ENCODE peak calls at places on chromosomes 4 and X, in eight cellular contexts. R is GM23338, O is HCT116, G is SK-N-SH, N is K562, H is HepG2, Z is GM12878, T is H1. S is an unnamed sample. For H3K79me2, the result is how much of the 10 kb centered on the place peaks cover.

GRCh38 chr4:91116861-91117260 is 989.7 kb downstream of the CCSER1 start:
- DNase-seq in R (peak), O (peak), G (peak), N (no peak), H (no peak), Z (no peak), T (no peak), S (peak)

GRCh38 chr4:10032625-10033024 is 11.3 kb upstream of the SLC2A9 start:
- DNase-seq in R (no peak), O (peak), G (no peak), N (no peak), H (peak), Z (no peak), T (no peak), S (no peak)

GRCh38 chrX:11629593-11630211 is 36.0 kb downstream of the ARHGAP6 start:
- DNase-seq in R (peak), O (no peak), G (no peak), N (no peak), H (no peak), Z (no peak), T (no peak), S (no peak)

GRCh38 chrX:155949098-155949497 is 48.4 kb upstream of the IL9R start:
- DNase-seq in R (no peak), O (no peak), G (no peak), N (no peak), H (no peak), Z (no peak), T (no peak), S (no peak)

GRCh38 chr4:57095956-57096355 is 14.2 kb downstream of the IGFBP7 start:
- DNase-seq in R (no peak), O (no peak), G (no peak), N (no peak), H (no peak), Z (no peak), T (no peak), S (no peak)

GRCh38 chrX:43655151-43655676 is 885 bp upstream of the MAOA start:
- DNase-seq in R (peak), O (no peak), G (peak), N (no peak), H (no peak), Z (no peak), T (no peak), S (peak)

GRCh38 chr4:94126669-94127068 is 81.0 kb upstream of the SMARCAD1 start:
- DNase-seq in R (peak), O (peak), G (peak), N (no peak), H (peak), Z (no peak), T (no peak), S (no peak)

GRCh38 chr4:73446336-73446938 is 10.4 kb downstream of the AFP start:
- DNase-seq in R (peak), O (peak), G (peak), N (peak), H (peak), Z (no peak), T (no peak), S (peak)

GRCh38 chr4:133938061-133938460 is 263.5 kb downstream of the PABPC4L start:
- DNase-seq in R (no peak), O (no peak), G (no peak), N (no peak), H (no peak), Z (no peak), T (no peak), S (no peak)

GRCh38 chrX:136250191-136251041 is 784 bp downstream of the MAP7D3 start:
- DNase-seq in R (peak), O (no peak), G (no peak), N (peak), H (no peak), Z (no peak), T (no peak), S (peak)

GRCh38 chrX:134186362-134187121 is 50.4 kb upstream of the CCDC160 start:
- DNase-seq in R (no peak), O (no peak), G (no peak), N (no peak), H (no peak), Z (peak), T (no peak), S (no peak)

GRCh38 chrX:137929951-137930350 is 364.0 kb downstream of the ZIC3 start:
- DNase-seq in R (no peak), O (no peak), G (no peak), N (no peak), H (no peak), Z (no peak), T (no peak), S (no peak)

GRCh38 chrX:39967348-39967747 is 130.4 kb downstream of the BCOR start:
- DNase-seq in R (no peak), O (no peak), G (no peak), N (no peak), H (no peak), Z (no peak), T (no peak), S (no peak)

GRCh38 chr4:165991325-165992180 is 118.5 kb downstream of the TLL1 start:
- DNase-seq in R (no peak), O (no peak), G (no peak), N (no peak), H (no peak), Z (no peak), T (no peak), S (no peak)

GRCh38 chrX:34437586-34437985 is 219.5 kb downstream of the TMEM47 start:
- DNase-seq in R (no peak), O (no peak), G (no peak), N (no peak), H (no peak), Z (no peak), T (no peak), S (no peak)

GRCh38 chrX:85004255-85004654 is 578 bp downstream of the APOOL start:
- DNase-seq in R (no peak), O (no peak), G (peak), N (no peak), H (no peak), Z (no peak), T (no peak), S (no peak)

GRCh38 chr4:177380730-177381287 is 61.4 kb downstream of the AGA start:
- DNase-seq in R (peak), O (no peak), G (peak), N (peak), H (peak), Z (no peak), T (peak), S (no peak)

GRCh38 chr4:120865985-120866384 is 56.5 kb downstream of the PRDM5 start:
- DNase-seq in R (peak), O (no peak), G (no peak), N (no peak), H (no peak), Z (no peak), T (no peak), S (no peak)

GRCh38 chrX:64975491-64975890 is 759 bp downstream of the ZC4H2 start:
- DNase-seq in R (peak), O (no peak), G (peak), N (no peak), H (peak), Z (no peak), T (no peak), S (peak)

GRCh38 chrX:141642979-141643378 is 53.5 kb downstream of the SPANXA2 start:
- DNase-seq in R (peak), O (no peak), G (no peak), N (no peak), H (no peak), Z (no peak), T (no peak), S (no peak)

GRCh38 chrX:65985922-65986588 is 53.8 kb downstream of the VSIG4 start:
- DNase-seq in R (peak), O (peak), G (peak), N (peak), H (peak), Z (peak), T (no peak), S (peak)

GRCh38 chr4:85595796-85596559 is 121.0 kb downstream of the ARHGAP24 start:
- DNase-seq in R (no peak), O (no peak), G (no peak), N (no peak), H (no peak), Z (no peak), T (no peak), S (no peak)

GRCh38 chr4:114401483-114401882 is 197.1 kb upstream of the UGT8 start:
- DNase-seq in R (no peak), O (no peak), G (no peak), N (no peak), H (no peak), Z (no peak), T (no peak), S (no peak)

GRCh38 chr4:181548873-181549541 is 694.2 kb upstream of the TENM3 start:
- DNase-seq in R (no peak), O (peak), G (no peak), N (no peak), H (peak), Z (no peak), T (peak), S (no peak)

GRCh38 chr4:99285387-99285786 is 5.4 kb downstream of the ADH1A start:
- DNase-seq in R (no peak), O (no peak), G (no peak), N (no peak), H (no peak), Z (no peak), T (no peak), S (no peak)

GRCh38 chr4:2763511-2763967 is 7.4 kb upstream of the TNIP2 start:
- DNase-seq in R (peak), O (no peak), G (peak), N (no peak), H (no peak), Z (no peak), T (no peak), S (no peak)

GRCh38 chrX:18649498-18649951 is 22.4 kb downstream of the RS1 start:
- DNase-seq in R (peak), O (no peak), G (no peak), N (no peak), H (no peak), Z (no peak), T (no peak), S (no peak)

GRCh38 chrX:43469391-43470054 is 186.6 kb upstream of the MAOA start:
- DNase-seq in R (no peak), O (no peak), G (no peak), N (no peak), H (no peak), Z (no peak), T (no peak), S (no peak)

GRCh38 chrX:18290200-18290599 is 64.3 kb downstream of the SCML2 start:
- DNase-seq in R (peak), O (no peak), G (no peak), N (no peak), H (no peak), Z (no peak), T (no peak), S (no peak)

GRCh38 chrX:19046343-19047215 is 62.7 kb upstream of the PHKA2 start:
- DNase-seq in R (no peak), O (peak), G (no peak), N (no peak), H (no peak), Z (no peak), T (no peak), S (no peak)

GRCh38 chrX:20265726-20266681 is 705 bp downstream of the RPS6KA3 start:
- DNase-seq in R (peak), O (no peak), G (peak), N (peak), H (no peak), Z (no peak), T (no peak), S (peak)

GRCh38 chrX:20265221-20265725 is 1.4 kb downstream of the RPS6KA3 start:
- DNase-seq in R (peak), O (peak), G (peak), N (peak), H (peak), Z (no peak), T (no peak), S (peak)

GRCh38 chrX:20263474-20263873 is 3.2 kb downstream of the RPS6KA3 start:
- DNase-seq in R (no peak), O (no peak), G (no peak), N (no peak), H (no peak), Z (no peak), T (no peak), S (peak)

DNA sequence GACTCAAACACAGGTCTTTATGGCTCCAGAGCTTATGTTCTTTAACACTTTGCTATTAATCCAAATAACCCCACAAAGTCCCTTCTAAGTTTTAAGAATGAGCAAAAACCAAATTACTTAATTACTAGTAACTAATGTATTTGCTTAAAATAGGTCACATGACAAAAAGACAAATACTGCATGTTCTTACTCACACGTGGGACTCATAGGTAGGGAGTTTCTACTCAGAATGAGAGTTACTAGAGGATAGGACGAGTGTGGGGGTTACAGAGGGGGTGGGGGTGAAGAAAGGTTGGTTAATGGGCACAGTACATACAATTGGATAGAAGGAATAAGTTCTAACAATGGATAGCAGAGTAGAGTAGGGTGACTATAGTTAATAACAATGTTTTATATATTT is 5.8 kb downstream of the RPS6KA3 start:
- DNase-seq in R (no peak), O (no peak), G (no peak), N (no peak), H (no peak), Z (no peak), T (no peak), S (no peak)
- H3K79me2 ChIP-seq in R (under half), O (half or more), G (half or more), N (half or more), H (half or more), Z (half or more), T (under half), S (under half)

GRCh38 chr4:47210828-47211227 is 179.5 kb downstream of the GABRB1 start:
- DNase-seq in R (no peak), O (no peak), G (no peak), N (no peak), H (no peak), Z (no peak), T (no peak), S (no peak)

GRCh38 chr4:47213539-47213938 is 182.2 kb downstream of the GABRB1 start:
- DNase-seq in R (no peak), O (no peak), G (no peak), N (no peak), H (no peak), Z (no peak), T (no peak), S (no peak)

GRCh38 chr4:47213971-47214370 is 182.6 kb downstream of the GABRB1 start:
- DNase-seq in R (no peak), O (no peak), G (no peak), N (no peak), H (peak), Z (no peak), T (no peak), S (no peak)

GRCh38 chr4:47215759-47216158 is 184.4 kb downstream of the GABRB1 start:
- DNase-seq in R (no peak), O (no peak), G (no peak), N (no peak), H (no peak), Z (no peak), T (no peak), S (no peak)

GRCh38 chr4:47213106-47213505 is 181.7 kb downstream of the GABRB1 start:
- DNase-seq in R (no peak), O (no peak), G (no peak), N (no peak), H (no peak), Z (no peak), T (no peak), S (no peak)
- H3K4me2 ChIP-seq in R (no peak), O (no peak), G (peak), N (no peak), H (no peak), Z (no peak), T (no peak), S (no peak)

GRCh38 chr4:55251896-55252295 is 94.1 kb upstream of the SRD5A3 start:
- DNase-seq in R (no peak), O (no peak), G (no peak), N (no peak), H (no peak), Z (no peak), T (no peak), S (peak)

GRCh38 chr4:55256787-55257186 is 89.3 kb upstream of the SRD5A3 start:
- DNase-seq in R (no peak), O (no peak), G (peak), N (no peak), H (no peak), Z (no peak), T (no peak), S (peak)

GRCh38 chr4:55251352-55251751 is 94.7 kb upstream of the SRD5A3 start:
- DNase-seq in R (peak), O (no peak), G (no peak), N (no peak), H (no peak), Z (no peak), T (no peak), S (peak)

GRCh38 chr4:55255171-55255570 is 90.9 kb upstream of the SRD5A3 start:
- DNase-seq in R (no peak), O (no peak), G (no peak), N (no peak), H (no peak), Z (no peak), T (no peak), S (no peak)

GRCh38 chr4:55253911-55254593 is 92.0 kb upstream of the SRD5A3 start:
- DNase-seq in R (peak), O (no peak), G (no peak), N (peak), H (no peak), Z (no peak), T (no peak), S (peak)
- TF ChIP-seq POLR2AphosphoS5 in R (no peak), O (no peak), G (no peak), N (no peak), H (no peak), Z (no peak), T (no peak), S (no peak)

GRCh38 chr4:101285985-101286384 is 61.3 kb downstream of the PPP3CA start:
- DNase-seq in R (no peak), O (no peak), G (no peak), N (no peak), H (no peak), Z (no peak), T (no peak), S (no peak)

GRCh38 chr4:101284546-101284945 is 62.8 kb downstream of the PPP3CA start:
- DNase-seq in R (no peak), O (no peak), G (no peak), N (no peak), H (no peak), Z (no peak), T (no peak), S (peak)

GRCh38 chr4:101280866-101281600 is 66.3 kb downstream of the PPP3CA start:
- DNase-seq in R (no peak), O (no peak), G (no peak), N (no peak), H (no peak), Z (no peak), T (no peak), S (no peak)

GRCh38 chr4:101282076-101282844 is 65.1 kb downstream of the PPP3CA start:
- DNase-seq in R (peak), O (no peak), G (no peak), N (no peak), H (no peak), Z (no peak), T (no peak), S (no peak)

DNA sequence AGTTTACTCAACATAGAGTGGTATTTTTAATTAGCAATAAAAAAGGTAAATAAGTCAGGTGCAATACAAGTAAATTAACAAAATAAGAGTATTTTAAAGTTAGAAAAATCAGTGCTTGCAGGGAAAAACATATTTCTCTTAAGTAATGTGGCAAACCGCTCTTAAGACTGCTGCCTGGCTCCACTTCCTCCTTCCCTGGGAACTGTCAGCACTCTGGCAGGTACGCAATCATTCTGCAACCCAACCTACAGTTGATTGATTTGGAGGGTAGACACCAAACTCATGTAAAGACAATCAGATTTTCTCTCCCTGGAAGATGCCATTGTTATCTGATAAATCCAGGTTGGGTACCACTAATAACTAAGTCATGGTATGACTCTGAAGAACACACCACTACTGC is 63.9 kb downstream of the PPP3CA start:
- DNase-seq in R (no peak), O (no peak), G (no peak), N (no peak), H (no peak), Z (no peak), T (no peak), S (no peak)
- H3K79me2 ChIP-seq in R (under half), O (half or more), G (under half), N (under half), H (under half), Z (under half), T (under half), S (under half)

GRCh38 chr4:16264798-16265197 is 38.5 kb upstream of the TAPT1 start:
- DNase-seq in R (peak), O (peak), G (peak), N (peak), H (peak), Z (peak), T (no peak), S (peak)

GRCh38 chr4:16259531-16260246 is 33.4 kb upstream of the TAPT1 start:
- DNase-seq in R (no peak), O (no peak), G (no peak), N (no peak), H (no peak), Z (no peak), T (no peak), S (no peak)

GRCh38 chr4:16262188-16262587 is 35.9 kb upstream of the TAPT1 start:
- DNase-seq in R (no peak), O (no peak), G (no peak), N (no peak), H (no peak), Z (no peak), T (no peak), S (no peak)

GRCh38 chr4:16257611-16258010 is 31.3 kb upstream of the TAPT1 start:
- DNase-seq in R (no peak), O (no peak), G (no peak), N (no peak), H (peak), Z (no peak), T (no peak), S (no peak)

GRCh38 chr4:16261313-16261878 is 35.1 kb upstream of the TAPT1 start:
- DNase-seq in R (no peak), O (no peak), G (no peak), N (no peak), H (no peak), Z (no peak), T (no peak), S (no peak)
- H3K4me2 ChIP-seq in R (no peak), O (no peak), G (no peak), N (no peak), H (no peak), Z (no peak), T (no peak), S (no peak)

GRCh38 chr4:37644962-37645361 is 41.2 kb downstream of the RELL1 start:
- DNase-seq in R (no peak), O (no peak), G (no peak), N (no peak), H (no peak), Z (no peak), T (no peak), S (no peak)

GRCh38 chr4:37641886-37642849 is 44.0 kb downstream of the RELL1 start:
- DNase-seq in R (peak), O (no peak), G (no peak), N (no peak), H (peak), Z (no peak), T (no peak), S (no peak)

GRCh38 chr4:37646237-37646636 is 39.9 kb downstream of the RELL1 start:
- DNase-seq in R (no peak), O (no peak), G (no peak), N (no peak), H (no peak), Z (no peak), T (no peak), S (no peak)

GRCh38 chr4:37648084-37648817 is 37.9 kb downstream of the RELL1 start:
- DNase-seq in R (no peak), O (peak), G (no peak), N (no peak), H (peak), Z (no peak), T (peak), S (peak)

GRCh38 chr4:37645736-37646135 is 40.4 kb downstream of the RELL1 start:
- DNase-seq in R (no peak), O (no peak), G (no peak), N (no peak), H (no peak), Z (no peak), T (no peak), S (no peak)
- TF ChIP-seq POLR2AphosphoS5 in R (no peak), O (no peak), G (no peak), N (no peak), H (no peak), Z (no peak), T (no peak), S (no peak)

S was measured in endothelial cell of umbilical vein.